ENCODE peak calls at places on chromosomes 11 and 22, in ten cellular contexts. E is NB4; V is stimulated activated CD4-positive, alpha-beta T cell treated with anti-CD3 and anti-CD28 coated beads, Interleukin-4, amount 100 ng/mL, for 48 hours; U is M059J; Z is NCI-H2029; O is DMS153; R is NCI-H2107; J is stomach; X is KG1; P is fibroblast of mammary gland. M is an unnamed sample.

GRCh38 chr11:69510471-69511357 is 29.3 kb downstream of the LINC01488 start:
- DNase-seq in E (peak), V (no peak), U (no peak), Z (no peak), O (no peak), R (no peak), J (no peak), X (no peak), P (peak), M (no peak)

GRCh38 chr22:32649515-32650200 is 151.8 kb upstream of the TIMP3 start:
- DNase-seq in E (peak), V (no peak), U (peak), Z (no peak), O (no peak), R (no peak), J (no peak), X (peak), P (peak), M (peak)

GRCh38 chr11:26730711-26731460 is 9.0 kb upstream of the SLC5A12 start:
- DNase-seq in E (peak), V (no peak), U (peak), Z (no peak), O (no peak), R (no peak), J (no peak), X (no peak), P (peak), M (no peak)

GRCh38 chr11:46247664-46248063 is 29.8 kb upstream of the CREB3L1 start:
- DNase-seq in E (peak), V (no peak), U (peak), Z (peak), O (peak), R (peak), J (peak), X (no peak), P (peak), M (peak)

GRCh38 chr11:45147871-45148270 is 1.4 kb downstream of the PRDM11 start:
- DNase-seq in E (no peak), V (no peak), U (no peak), Z (no peak), O (no peak), R (no peak), J (peak), X (no peak), P (no peak), M (no peak)

GRCh38 chr11:61294717-61295595 is at the start of gene VWCE:
- DNase-seq in E (peak), V (peak), U (peak), Z (peak), O (peak), R (peak), J (peak), X (peak), P (peak), M (no peak)

GRCh38 chr11:45933131-45933821 is 10.8 kb downstream of the LARGE2 start:
- DNase-seq in E (no peak), V (no peak), U (peak), Z (no peak), O (no peak), R (no peak), J (peak), X (no peak), P (peak), M (no peak)

GRCh38 chr11:115525600-115526006 is 21.4 kb upstream of the CADM1 start:
- DNase-seq in E (no peak), V (no peak), U (no peak), Z (no peak), O (no peak), R (no peak), J (no peak), X (no peak), P (no peak), M (no peak)

GRCh38 chr11:74282863-74283484 is 28.5 kb downstream of the P4HA3 start:
- DNase-seq in E (no peak), V (no peak), U (no peak), Z (peak), O (no peak), R (no peak), J (no peak), X (no peak), P (peak), M (no peak)

GRCh38 chr11:17528181-17528691 is 16.0 kb downstream of the USH1C start:
- DNase-seq in E (peak), V (peak), U (peak), Z (no peak), O (peak), R (peak), J (peak), X (peak), P (peak), M (peak)

GRCh38 chr22:50696799-50697561 is 24.4 kb downstream of the SHANK3 start:
- DNase-seq in E (no peak), V (no peak), U (no peak), Z (no peak), O (no peak), R (no peak), J (no peak), X (no peak), P (no peak), M (peak)

GRCh38 chr11:66100272-66101037 is 30.4 kb downstream of the PACS1 start:
- DNase-seq in E (peak), V (peak), U (peak), Z (peak), O (peak), R (peak), J (peak), X (no peak), P (peak), M (peak)

GRCh38 chr22:39219071-39220050 is 25.4 kb downstream of the PDGFB start:
- DNase-seq in E (no peak), V (no peak), U (peak), Z (no peak), O (no peak), R (no peak), J (no peak), X (no peak), P (no peak), M (peak)

GRCh38 chr11:3642071-3642951 is 519 bp upstream of the ART5 start:
- DNase-seq in E (peak), V (peak), U (peak), Z (peak), O (peak), R (no peak), J (peak), X (no peak), P (peak), M (peak)

GRCh38 chr22:46744581-46744980 is 6.5 kb upstream of the CERK start:
- DNase-seq in E (no peak), V (no peak), U (no peak), Z (no peak), O (no peak), R (no peak), J (peak), X (no peak), P (no peak), M (no peak)

GRCh38 chr11:1223346-1224108 is 661 bp downstream of the MUC5B start:
- DNase-seq in E (no peak), V (no peak), U (no peak), Z (no peak), O (no peak), R (no peak), J (no peak), X (no peak), P (no peak), M (no peak)

GRCh38 chr22:35728639-35729308 is 11.1 kb downstream of the APOL5 start:
- DNase-seq in E (no peak), V (no peak), U (no peak), Z (peak), O (peak), R (no peak), J (peak), X (no peak), P (no peak), M (no peak)

GRCh38 chr11:70131606-70132190 is 53.6 kb downstream of the ANO1 start:
- DNase-seq in E (no peak), V (no peak), U (no peak), Z (no peak), O (no peak), R (no peak), J (no peak), X (no peak), P (no peak), M (no peak)

GRCh38 chr11:60121259-60121658 is 32.8 kb downstream of the MS4A2 start:
- DNase-seq in E (no peak), V (no peak), U (peak), Z (no peak), O (peak), R (no peak), J (no peak), X (no peak), P (no peak), M (peak)

GRCh38 chr22:44245438-44245837 is 64.7 kb downstream of the PARVG start:
- DNase-seq in E (no peak), V (no peak), U (no peak), Z (no peak), O (no peak), R (no peak), J (peak), X (no peak), P (no peak), M (no peak)

GRCh38 chr11:3215346-3216026 is 3.1 kb downstream of the MRGPRG start:
- DNase-seq in E (no peak), V (no peak), U (no peak), Z (no peak), O (no peak), R (no peak), J (no peak), X (no peak), P (no peak), M (no peak)

GRCh38 chr11:57071829-57072228 is 83.1 kb downstream of the OR5AK2 start:
- DNase-seq in E (no peak), V (no peak), U (peak), Z (no peak), O (no peak), R (no peak), J (no peak), X (no peak), P (peak), M (no peak)

GRCh38 chr11:87878373-87878779 is 296.9 kb downstream of the RAB38 start:
- DNase-seq in E (peak), V (no peak), U (peak), Z (peak), O (peak), R (no peak), J (no peak), X (no peak), P (peak), M (peak)

GRCh38 chr11:63906585-63906984 is 10.4 kb downstream of the RCOR2 start:
- DNase-seq in E (peak), V (peak), U (no peak), Z (no peak), O (no peak), R (no peak), J (peak), X (no peak), P (no peak), M (peak)

M was measured in SK-MEL-5.